ENCODE peak calls at places on chromosomes 6 and 20, in eight cellular contexts. One of them, this sample, is unnamed.
A peak's percentile ranks its signal among the peaks of the same experiment; 100 is the strongest.

GRCh38 chr6:37536462-37537225 is 37.0 kb upstream of the CCDC167 start:
- DNase-seq in immature natural killer cell: no peak
- DNase-seq in smooth muscle cell of the brain vasculature: no peak
- DNase-seq in stimulated activated CD4-positive, alpha-beta T cell treated with anti-CD3 and anti-CD28 coated beads, TNF-alpha, amount 100 ng/mL, for 24 hours: no peak
- DNase-seq in PC-3: no peak
- DNase-seq in heart right ventricle: no peak
- DNase-seq in A549: no peak
- DNase-seq in NCI-H1417: no peak
- DNase-seq in this sample: no peak

GRCh38 chr6:88177961-88178464 is 11.9 kb upstream of the CNR1 start:
- DNase-seq in immature natural killer cell: no peak
- DNase-seq in smooth muscle cell of the brain vasculature: peak; percentile 35
- DNase-seq in stimulated activated CD4-positive, alpha-beta T cell treated with anti-CD3 and anti-CD28 coated beads, TNF-alpha, amount 100 ng/mL, for 24 hours: no peak
- DNase-seq in PC-3: no peak
- DNase-seq in heart right ventricle: no peak
- DNase-seq in A549: peak; percentile 56
- DNase-seq in NCI-H1417: no peak
- DNase-seq in this sample: no peak

GRCh38 chr6:149545258-149545753 is 537 bp downstream of the PPIL4 start:
- DNase-seq in immature natural killer cell: peak; percentile 76
- DNase-seq in smooth muscle cell of the brain vasculature: no peak
- DNase-seq in stimulated activated CD4-positive, alpha-beta T cell treated with anti-CD3 and anti-CD28 coated beads, TNF-alpha, amount 100 ng/mL, for 24 hours: peak; percentile 50
- DNase-seq in PC-3: peak; percentile 28
- DNase-seq in heart right ventricle: peak; percentile 30
- DNase-seq in A549: peak; percentile 42
- DNase-seq in NCI-H1417: no peak
- DNase-seq in this sample: peak; percentile 69

GRCh38 chr6:160265869-160266476 is 7.4 kb upstream of the SLC22A2 start:
- DNase-seq in immature natural killer cell: no peak
- DNase-seq in smooth muscle cell of the brain vasculature: no peak
- DNase-seq in stimulated activated CD4-positive, alpha-beta T cell treated with anti-CD3 and anti-CD28 coated beads, TNF-alpha, amount 100 ng/mL, for 24 hours: no peak
- DNase-seq in PC-3: no peak
- DNase-seq in heart right ventricle: no peak
- DNase-seq in A549: no peak
- DNase-seq in NCI-H1417: no peak
- DNase-seq in this sample: no peak

GRCh38 chr6:69792292-69792691 is 4.5 kb downstream of the LMBRD1 start:
- DNase-seq in immature natural killer cell: no peak
- DNase-seq in smooth muscle cell of the brain vasculature: no peak
- DNase-seq in stimulated activated CD4-positive, alpha-beta T cell treated with anti-CD3 and anti-CD28 coated beads, TNF-alpha, amount 100 ng/mL, for 24 hours: no peak
- DNase-seq in PC-3: no peak
- DNase-seq in heart right ventricle: no peak
- DNase-seq in A549: no peak
- DNase-seq in NCI-H1417: no peak
- DNase-seq in this sample: no peak

GRCh38 chr20:57794600-57795346 is 85.0 kb upstream of the PMEPA1 start:
- DNase-seq in immature natural killer cell: no peak
- DNase-seq in smooth muscle cell of the brain vasculature: no peak
- DNase-seq in stimulated activated CD4-positive, alpha-beta T cell treated with anti-CD3 and anti-CD28 coated beads, TNF-alpha, amount 100 ng/mL, for 24 hours: no peak
- DNase-seq in PC-3: peak; percentile 93
- DNase-seq in heart right ventricle: no peak
- DNase-seq in A549: no peak
- DNase-seq in NCI-H1417: no peak
- DNase-seq in this sample: no peak

GRCh38 chr20:44728835-44729342 is 13.7 kb downstream of the CCN5 start:
- DNase-seq in immature natural killer cell: no peak
- DNase-seq in smooth muscle cell of the brain vasculature: no peak
- DNase-seq in stimulated activated CD4-positive, alpha-beta T cell treated with anti-CD3 and anti-CD28 coated beads, TNF-alpha, amount 100 ng/mL, for 24 hours: no peak
- DNase-seq in PC-3: peak; percentile 99
- DNase-seq in heart right ventricle: peak; percentile 71
- DNase-seq in A549: peak; percentile 97
- DNase-seq in NCI-H1417: peak; percentile 10
- DNase-seq in this sample: no peak

GRCh38 chr20:33460711-33461110 is 17.1 kb upstream of the SNTA1 start:
- DNase-seq in immature natural killer cell: no peak
- DNase-seq in smooth muscle cell of the brain vasculature: no peak
- DNase-seq in stimulated activated CD4-positive, alpha-beta T cell treated with anti-CD3 and anti-CD28 coated beads, TNF-alpha, amount 100 ng/mL, for 24 hours: no peak
- DNase-seq in PC-3: no peak
- DNase-seq in heart right ventricle: no peak
- DNase-seq in A549: no peak
- DNase-seq in NCI-H1417: no peak
- DNase-seq in this sample: no peak

GRCh38 chr20:36833275-36834020 is 42.5 kb upstream of the TLDC2 start:
- DNase-seq in immature natural killer cell: no peak
- DNase-seq in smooth muscle cell of the brain vasculature: no peak
- DNase-seq in stimulated activated CD4-positive, alpha-beta T cell treated with anti-CD3 and anti-CD28 coated beads, TNF-alpha, amount 100 ng/mL, for 24 hours: no peak
- DNase-seq in PC-3: no peak
- DNase-seq in heart right ventricle: peak; percentile 42
- DNase-seq in A549: no peak
- DNase-seq in NCI-H1417: no peak
- DNase-seq in this sample: no peak

GRCh38 chr6:81169166-81169565 is 583.3 kb downstream of the TENT5A start:
- DNase-seq in immature natural killer cell: no peak
- DNase-seq in smooth muscle cell of the brain vasculature: peak; percentile 4
- DNase-seq in stimulated activated CD4-positive, alpha-beta T cell treated with anti-CD3 and anti-CD28 coated beads, TNF-alpha, amount 100 ng/mL, for 24 hours: no peak
- DNase-seq in PC-3: peak; percentile 17
- DNase-seq in heart right ventricle: no peak
- DNase-seq in A549: no peak
- DNase-seq in NCI-H1417: no peak
- DNase-seq in this sample: no peak

GRCh38 chr6:164827537-164827936 is 481.9 kb downstream of the C6orf118 start:
- DNase-seq in immature natural killer cell: no peak
- DNase-seq in smooth muscle cell of the brain vasculature: no peak
- DNase-seq in stimulated activated CD4-positive, alpha-beta T cell treated with anti-CD3 and anti-CD28 coated beads, TNF-alpha, amount 100 ng/mL, for 24 hours: no peak
- DNase-seq in PC-3: peak; percentile 44
- DNase-seq in heart right ventricle: no peak
- DNase-seq in A549: no peak
- DNase-seq in NCI-H1417: no peak
- DNase-seq in this sample: no peak

GRCh38 chr6:42711930-42712329 is 10.5 kb downstream of the PRPH2 start:
- DNase-seq in immature natural killer cell: no peak
- DNase-seq in smooth muscle cell of the brain vasculature: no peak
- DNase-seq in stimulated activated CD4-positive, alpha-beta T cell treated with anti-CD3 and anti-CD28 coated beads, TNF-alpha, amount 100 ng/mL, for 24 hours: no peak
- DNase-seq in PC-3: no peak
- DNase-seq in heart right ventricle: no peak
- DNase-seq in A549: no peak
- DNase-seq in NCI-H1417: no peak
- DNase-seq in this sample: no peak

GRCh38 chr6:42424906-42425474 is 26.7 kb downstream of the TRERF1 start:
- DNase-seq in immature natural killer cell: no peak
- DNase-seq in smooth muscle cell of the brain vasculature: no peak
- DNase-seq in stimulated activated CD4-positive, alpha-beta T cell treated with anti-CD3 and anti-CD28 coated beads, TNF-alpha, amount 100 ng/mL, for 24 hours: no peak
- DNase-seq in PC-3: no peak
- DNase-seq in heart right ventricle: no peak
- DNase-seq in A549: no peak
- DNase-seq in NCI-H1417: no peak
- DNase-seq in this sample: no peak

GRCh38 chr6:67594366-67594765 is 1040.7 kb upstream of the ADGRB3 start:
- DNase-seq in immature natural killer cell: no peak
- DNase-seq in smooth muscle cell of the brain vasculature: no peak
- DNase-seq in stimulated activated CD4-positive, alpha-beta T cell treated with anti-CD3 and anti-CD28 coated beads, TNF-alpha, amount 100 ng/mL, for 24 hours: no peak
- DNase-seq in PC-3: no peak
- DNase-seq in heart right ventricle: no peak
- DNase-seq in A549: no peak
- DNase-seq in NCI-H1417: no peak
- DNase-seq in this sample: no peak

GRCh38 chr6:81933648-81934047 is 181.2 kb upstream of the TENT5A start:
- DNase-seq in immature natural killer cell: no peak
- DNase-seq in smooth muscle cell of the brain vasculature: no peak
- DNase-seq in stimulated activated CD4-positive, alpha-beta T cell treated with anti-CD3 and anti-CD28 coated beads, TNF-alpha, amount 100 ng/mL, for 24 hours: no peak
- DNase-seq in PC-3: peak; percentile 62
- DNase-seq in heart right ventricle: no peak
- DNase-seq in A549: peak; percentile 11
- DNase-seq in NCI-H1417: no peak
- DNase-seq in this sample: no peak

GRCh38 chr6:108113557-108114519 is 39.3 kb upstream of the OSTM1 start:
- DNase-seq in immature natural killer cell: peak; percentile 29
- DNase-seq in smooth muscle cell of the brain vasculature: no peak
- DNase-seq in stimulated activated CD4-positive, alpha-beta T cell treated with anti-CD3 and anti-CD28 coated beads, TNF-alpha, amount 100 ng/mL, for 24 hours: no peak
- DNase-seq in PC-3: peak; percentile 64
- DNase-seq in heart right ventricle: no peak
- DNase-seq in A549: peak; percentile 34
- DNase-seq in NCI-H1417: peak; percentile 27
- DNase-seq in this sample: peak; percentile 21

GRCh38 chr6:6610031-6610591 is 21.6 kb downstream of the LY86 start:
- DNase-seq in immature natural killer cell: peak; percentile 67
- DNase-seq in smooth muscle cell of the brain vasculature: no peak
- DNase-seq in stimulated activated CD4-positive, alpha-beta T cell treated with anti-CD3 and anti-CD28 coated beads, TNF-alpha, amount 100 ng/mL, for 24 hours: no peak
- DNase-seq in PC-3: no peak
- DNase-seq in heart right ventricle: no peak
- DNase-seq in A549: no peak
- DNase-seq in NCI-H1417: no peak
- DNase-seq in this sample: peak; percentile 50

GRCh38 chr20:51345601-51346101 is 196.9 kb downstream of the NFATC2 start:
- DNase-seq in immature natural killer cell: no peak
- DNase-seq in smooth muscle cell of the brain vasculature: peak; percentile 76
- DNase-seq in stimulated activated CD4-positive, alpha-beta T cell treated with anti-CD3 and anti-CD28 coated beads, TNF-alpha, amount 100 ng/mL, for 24 hours: no peak
- DNase-seq in PC-3: peak; percentile 75
- DNase-seq in heart right ventricle: no peak
- DNase-seq in A549: peak; percentile 60
- DNase-seq in NCI-H1417: no peak
- DNase-seq in this sample: no peak

GRCh38 chr6:71294121-71294523 is 5.5 kb downstream of the OGFRL1 start:
- DNase-seq in immature natural killer cell: no peak
- DNase-seq in smooth muscle cell of the brain vasculature: peak; percentile 87
- DNase-seq in stimulated activated CD4-positive, alpha-beta T cell treated with anti-CD3 and anti-CD28 coated beads, TNF-alpha, amount 100 ng/mL, for 24 hours: no peak
- DNase-seq in PC-3: peak; percentile 74
- DNase-seq in heart right ventricle: no peak
- DNase-seq in A549: no peak
- DNase-seq in NCI-H1417: no peak
- DNase-seq in this sample: no peak

GRCh38 chr6:83536034-83536646 is 23.8 kb downstream of the PRSS35 start:
- DNase-seq in immature natural killer cell: peak; percentile 30
- DNase-seq in smooth muscle cell of the brain vasculature: no peak
- DNase-seq in stimulated activated CD4-positive, alpha-beta T cell treated with anti-CD3 and anti-CD28 coated beads, TNF-alpha, amount 100 ng/mL, for 24 hours: peak; percentile 17
- DNase-seq in PC-3: peak; percentile 78
- DNase-seq in heart right ventricle: no peak
- DNase-seq in A549: peak; percentile 52
- DNase-seq in NCI-H1417: peak; percentile 37
- DNase-seq in this sample: peak; percentile 19

GRCh38 chr6:37992749-37993148 is 173.2 kb downstream of the ZFAND3 start:
- DNase-seq in immature natural killer cell: no peak
- DNase-seq in smooth muscle cell of the brain vasculature: no peak
- DNase-seq in stimulated activated CD4-positive, alpha-beta T cell treated with anti-CD3 and anti-CD28 coated beads, TNF-alpha, amount 100 ng/mL, for 24 hours: no peak
- DNase-seq in PC-3: no peak
- DNase-seq in heart right ventricle: no peak
- DNase-seq in A549: no peak
- DNase-seq in NCI-H1417: no peak
- DNase-seq in this sample: no peak

GRCh38 chr20:5863040-5863811 is 87.1 kb downstream of the TRMT6 start:
- DNase-seq in immature natural killer cell: no peak
- DNase-seq in smooth muscle cell of the brain vasculature: no peak
- DNase-seq in stimulated activated CD4-positive, alpha-beta T cell treated with anti-CD3 and anti-CD28 coated beads, TNF-alpha, amount 100 ng/mL, for 24 hours: no peak
- DNase-seq in PC-3: peak; percentile 72
- DNase-seq in heart right ventricle: peak; percentile 19
- DNase-seq in A549: no peak
- DNase-seq in NCI-H1417: no peak
- DNase-seq in this sample: no peak

GRCh38 chr6:15473741-15474161 is 189.1 kb downstream of the DTNBP1 start:
- DNase-seq in immature natural killer cell: no peak
- DNase-seq in smooth muscle cell of the brain vasculature: peak; percentile 49
- DNase-seq in stimulated activated CD4-positive, alpha-beta T cell treated with anti-CD3 and anti-CD28 coated beads, TNF-alpha, amount 100 ng/mL, for 24 hours: no peak
- DNase-seq in PC-3: peak; percentile 24
- DNase-seq in heart right ventricle: no peak
- DNase-seq in A549: no peak
- DNase-seq in NCI-H1417: peak; percentile 10
- DNase-seq in this sample: no peak

GRCh38 chr6:169287675-169288074 is 34.0 kb upstream of the THBS2 start:
- DNase-seq in immature natural killer cell: no peak
- DNase-seq in smooth muscle cell of the brain vasculature: no peak
- DNase-seq in stimulated activated CD4-positive, alpha-beta T cell treated with anti-CD3 and anti-CD28 coated beads, TNF-alpha, amount 100 ng/mL, for 24 hours: no peak
- DNase-seq in PC-3: no peak
- DNase-seq in heart right ventricle: no peak
- DNase-seq in A549: no peak
- DNase-seq in NCI-H1417: no peak
- DNase-seq in this sample: no peak

This sample was measured in activated T-cell treated with anti-CD3 and anti-CD28 coated beads, Interleukin-2, amount 50 U/mL, for 1 hour.